ENCODE peak calls at places on chromosomes 4 and X, in eight cellular contexts. L, S, C, V, M, F, J and I are unnamed samples.

GRCh38 chrX:150569155-150569477 is 695 bp downstream of the MTM1 start:
- DNase-seq in F (no peak), L (peak; percentile 84), J (peak; percentile 33), S (no peak), C (peak; percentile 34), M (no peak), V (no peak), I (no peak)

GRCh38 chr4:67875011-67875410 is 8.8 kb downstream of the TMPRSS11D start:
- DNase-seq in F (no peak), L (no peak), J (no peak), S (no peak), V (no peak), M (no peak), C (no peak), I (no peak)

GRCh38 chr4:170091069-170091696 is 1.4 kb upstream of the AADAT start:
- DNase-seq in M (no peak), C (no peak), J (no peak), S (no peak), V (no peak), L (no peak), F (no peak), I (no peak)

GRCh38 chr4:113049421-113050355 is at the start of gene ANK2:
- DNase-seq in V (no peak), S (no peak), F (no peak), L (no peak), M (peak; percentile 54), J (no peak), C (no peak), I (no peak)

GRCh38 chr4:41290486-41290885 is 33.8 kb downstream of the UCHL1 start:
- DNase-seq in M (no peak), F (peak; percentile 68), V (no peak), C (no peak), S (peak; percentile 33), L (no peak), J (no peak), I (no peak)

GRCh38 chrX:68917799-68918198 is 89.0 kb downstream of the EFNB1 start:
- DNase-seq in F (no peak), C (no peak), V (no peak), M (peak; percentile 47), L (no peak), S (no peak), J (no peak), I (no peak)

GRCh38 chr4:3491681-3492405 is 28.7 kb downstream of the DOK7 start:
- DNase-seq in F (no peak), V (no peak), M (peak; percentile 76), L (no peak), C (no peak), S (no peak), J (no peak), I (no peak)

GRCh38 chr4:54228563-54229501 is at the start of gene PDGFRA:
- DNase-seq in S (peak; percentile 47), J (no peak), M (peak; percentile 89), C (no peak), L (no peak), V (peak; percentile 95), F (peak; percentile 67), I (peak; percentile 56)

GRCh38 chr4:8710416-8710815 is 117.9 kb downstream of the CPZ start:
- DNase-seq in C (peak; percentile 11), F (no peak), J (no peak), M (peak; percentile 9), S (no peak), V (peak; percentile 39), L (no peak), I (no peak)

GRCh38 chrX:150574824-150575409 is 6.5 kb downstream of the MTM1 start:
- DNase-seq in L (no peak), S (no peak), J (no peak), M (no peak), F (no peak), C (no peak), V (no peak), I (no peak)

GRCh38 chrX:47218920-47219815 is 687 bp downstream of the CDK16 start:
- DNase-seq in C (no peak), V (peak; percentile 77), F (peak; percentile 68), S (peak; percentile 46), M (peak; percentile 71), J (peak; percentile 47), L (peak; percentile 80), I (peak; percentile 69)

GRCh38 chrX:74286950-74287349 is 17.0 kb upstream of the ZCCHC13 start:
- DNase-seq in F (no peak), L (no peak), C (no peak), M (no peak), V (no peak), S (no peak), J (no peak), I (no peak)

GRCh38 chr4:122224348-122224747 is 72.2 kb downstream of the BLTP1 start:
- DNase-seq in C (no peak), M (no peak), S (no peak), J (peak; percentile 7), L (peak; percentile 70), F (no peak), V (no peak), I (peak; percentile 17)

GRCh38 chr4:74545488-74545887 is 100.6 kb downstream of the AREG start:
- DNase-seq in F (no peak), J (no peak), L (no peak), S (no peak), C (peak; percentile 26), M (no peak), V (no peak), I (peak; percentile 24)

GRCh38 chr4:54440394-54441223 is 211.5 kb downstream of the PDGFRA start:
- DNase-seq in V (no peak), M (peak; percentile 42), C (no peak), L (peak; percentile 59), J (no peak), S (no peak), F (no peak), I (peak; percentile 23)

GRCh38 chr4:182831376-182831775 is 85.8 kb downstream of the DCTD start:
- DNase-seq in M (no peak), L (no peak), J (no peak), V (no peak), C (no peak), F (no peak), S (no peak), I (no peak)

GRCh38 chrX:150696836-150697235 is 3.6 kb downstream of the MTMR1 start:
- DNase-seq in F (no peak), J (no peak), L (no peak), M (no peak), V (no peak), S (no peak), C (no peak), I (no peak)

GRCh38 chr4:174996079-174996478 is 77.9 kb downstream of the ADAM29 start:
- DNase-seq in C (no peak), F (no peak), M (no peak), V (no peak), S (no peak), J (no peak), L (no peak), I (no peak)
- H3K9me3 ChIP-seq in C (no peaks in the 10 kb centered on the region), F (no peaks in the 10 kb centered on the region), M (no peaks in the 10 kb centered on the region), V (no peaks in the 10 kb centered on the region), S (no peaks in the 10 kb centered on the region), J (no peaks in the 10 kb centered on the region), L (no peaks in the 10 kb centered on the region), I (no peaks in the 10 kb centered on the region)

GRCh38 chr4:15945516-15945915 is 7.0 kb upstream of the FGFBP1 start:
- DNase-seq in M (no peak), S (no peak), V (no peak), J (no peak), F (no peak), C (no peak), L (no peak), I (no peak)

GRCh38 chr4:15948826-15949225 is 10.3 kb upstream of the FGFBP1 start:
- DNase-seq in S (no peak), M (no peak), C (no peak), F (no peak), L (no peak), J (no peak), V (no peak), I (no peak)

GRCh38 chr4:15944895-15945294 is 6.4 kb upstream of the FGFBP1 start:
- DNase-seq in L (no peak), V (no peak), M (no peak), J (no peak), F (no peak), C (no peak), S (no peak), I (no peak)

GRCh38 chr4:15951781-15952180 is 11.2 kb downstream of the FGFBP2 start:
- DNase-seq in M (no peak), F (no peak), L (no peak), S (no peak), V (no peak), C (no peak), J (no peak), I (no peak)

DNA sequence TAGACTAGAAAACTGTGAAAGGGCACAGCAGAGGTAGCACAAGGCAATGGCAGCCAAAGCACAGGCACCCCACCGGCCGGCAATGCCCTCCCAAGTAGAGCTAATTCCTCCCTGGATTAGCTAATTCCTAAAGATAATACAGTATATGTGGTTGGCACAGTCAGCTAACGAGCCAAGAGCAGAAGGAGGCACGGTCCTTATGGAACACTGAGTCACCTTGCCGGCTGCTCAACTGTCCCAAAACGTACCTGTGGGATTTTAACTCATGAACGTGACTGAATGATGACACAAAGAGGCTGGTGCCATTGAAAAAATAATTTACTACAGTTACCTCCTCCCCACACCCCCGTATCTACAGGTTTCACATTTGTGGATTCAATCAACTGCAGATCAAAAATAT is 9.1 kb upstream of the FGFBP1 start:
- DNase-seq in F (no peak), V (no peak), M (no peak), C (no peak), L (no peak), S (no peak), J (no peak), I (no peak)
- H3K9me3 ChIP-seq in F (no peaks in the 10 kb centered on the region), V (no peaks in the 10 kb centered on the region), M (no peaks in the 10 kb centered on the region), C (no peaks in the 10 kb centered on the region), L (no peaks in the 10 kb centered on the region), S (peaks cover 2% of the 10 kb centered on the region), J (no peaks in the 10 kb centered on the region), I (no peaks in the 10 kb centered on the region)

DNA sequence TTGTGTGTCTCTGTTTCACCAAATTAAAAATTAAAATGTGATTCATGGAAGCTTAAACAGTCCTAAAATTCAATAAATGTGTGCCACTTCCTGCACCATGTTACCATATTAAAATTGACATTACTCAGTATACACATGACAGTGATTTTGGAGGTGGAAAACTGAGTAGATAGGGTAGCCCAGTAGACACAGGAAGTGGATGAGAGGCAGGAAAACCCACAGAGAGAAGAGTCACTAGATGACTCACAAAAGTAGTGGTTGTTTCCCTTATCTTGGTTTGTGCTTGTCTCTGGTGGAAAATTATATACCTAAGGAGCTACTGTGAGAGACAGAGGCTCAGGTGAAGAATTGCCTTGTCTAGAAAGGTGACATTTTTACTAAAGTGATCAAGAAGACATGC is 375.8 kb upstream of the CXorf51B start:
- DNase-seq in M (no peak), L (no peak), S (no peak), F (no peak), V (no peak), J (no peak), C (no peak), I (no peak)
- H3K9me3 ChIP-seq in M (no peaks in the 10 kb centered on the region), L (peaks cover 19% of the 10 kb centered on the region), S (no peaks in the 10 kb centered on the region), F (no peaks in the 10 kb centered on the region), V (no peaks in the 10 kb centered on the region), J (no peaks in the 10 kb centered on the region), C (no peaks in the 10 kb centered on the region), I (no peaks in the 10 kb centered on the region)

DNA sequence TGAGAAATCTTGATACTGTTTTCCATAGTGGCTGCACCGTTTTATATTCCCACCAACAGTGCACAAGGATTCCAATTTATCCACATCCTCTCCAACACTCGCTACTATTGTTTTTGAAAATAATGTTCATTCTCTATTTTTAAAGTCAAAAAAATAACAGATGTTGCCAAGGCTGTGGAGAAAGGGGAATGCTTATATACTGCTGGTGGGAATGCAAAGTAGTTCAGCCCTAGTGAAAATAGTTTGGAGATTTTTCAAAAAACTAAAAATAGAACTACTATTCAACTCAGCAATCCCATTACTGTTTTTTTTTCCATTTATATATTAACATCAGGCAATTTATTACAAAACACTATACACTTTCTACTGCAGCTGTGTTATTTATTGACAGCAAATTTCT is 208.7 kb downstream of the CBLL2 start:
- DNase-seq in M (no peak), S (no peak), C (no peak), L (no peak), V (no peak), J (no peak), F (no peak), I (no peak)
- H3K9me3 ChIP-seq in M (no peaks in the 10 kb centered on the region), S (peaks cover 9% of the 10 kb centered on the region), C (peaks cover 33% of the 10 kb centered on the region), L (peaks cover 14% of the 10 kb centered on the region), V (no peaks in the 10 kb centered on the region), J (no peaks in the 10 kb centered on the region), F (no peaks in the 10 kb centered on the region), I (no peaks in the 10 kb centered on the region)